ENCODE peak calls at places on chromosomes 3 and 15, in seven cellular contexts. D is HFFc6, V is fibroblast of pulmonary artery, P is uterus, C is Peyer's patch, E is nephron progenitor cell, U is psoas muscle. X is an unnamed sample.

GRCh38 chr3:10816019-10816862 is at the start of gene SLC6A11:
- DNase-seq in D (no peak), V (no peak), P (peak), C (no peak), E (peak), U (no peak), X (peak)

GRCh38 chr3:186931487-186932280 is 1.4 kb downstream of the ST6GAL1 start:
- DNase-seq in D (peak), V (peak), P (peak), C (no peak), E (peak), U (peak), X (peak)

GRCh38 chr15:84625125-84625524 is 24.3 kb downstream of the ZSCAN2 start:
- DNase-seq in D (no peak), V (no peak), P (no peak), C (no peak), E (no peak), U (no peak), X (no peak)

GRCh38 chr3:77835916-77836315 is 796.0 kb downstream of the ROBO2 start:
- DNase-seq in D (no peak), V (peak), P (no peak), C (no peak), E (no peak), U (no peak), X (no peak)

GRCh38 chr3:14472471-14473351 is 67.4 kb downstream of the GRIP2 start:
- DNase-seq in D (peak), V (peak), P (peak), C (no peak), E (no peak), U (no peak), X (no peak)

GRCh38 chr3:178152010-178152409 is 384.2 kb upstream of the KCNMB2 start:
- DNase-seq in D (no peak), V (no peak), P (no peak), C (no peak), E (no peak), U (no peak), X (no peak)

GRCh38 chr3:30131171-30131570 is 475.2 kb upstream of the TGFBR2 start:
- DNase-seq in D (no peak), V (no peak), P (no peak), C (no peak), E (no peak), U (no peak), X (no peak)

GRCh38 chr15:41933771-41934170 is 38.6 kb downstream of the EHD4 start:
- DNase-seq in D (peak), V (no peak), P (no peak), C (no peak), E (no peak), U (no peak), X (no peak)

GRCh38 chr15:52787123-52787503 is 3.0 kb downstream of the ONECUT1 start:
- DNase-seq in D (no peak), V (no peak), P (no peak), C (no peak), E (peak), U (no peak), X (no peak)

GRCh38 chr3:127731546-127731945 is 58.8 kb downstream of the ABTB1 start:
- DNase-seq in D (no peak), V (no peak), P (no peak), C (peak), E (no peak), U (no peak), X (no peak)

GRCh38 chr3:50090985-50091384 is 2.3 kb downstream of the RBM5 start:
- DNase-seq in D (no peak), V (no peak), P (no peak), C (no peak), E (no peak), U (no peak), X (no peak)

GRCh38 chr3:13019706-13020105 is 53.5 kb downstream of the IQSEC1 start:
- DNase-seq in D (no peak), V (no peak), P (no peak), C (peak), E (no peak), U (peak), X (no peak)

GRCh38 chr15:40040293-40040635 is 1.3 kb upstream of the SRP14 start:
- DNase-seq in D (no peak), V (no peak), P (no peak), C (no peak), E (no peak), U (no peak), X (no peak)

GRCh38 chr15:62941719-62942118 is 100.8 kb upstream of the TPM1 start:
- DNase-seq in D (peak), V (no peak), P (no peak), C (no peak), E (no peak), U (no peak), X (no peak)

GRCh38 chr3:180610981-180611380 is 9.0 kb downstream of the TTC14 start:
- DNase-seq in D (no peak), V (no peak), P (no peak), C (no peak), E (no peak), U (no peak), X (no peak)

GRCh38 chr3:128788268-128788869 is 62.4 kb downstream of the RAB7A start:
- DNase-seq in D (no peak), V (no peak), P (no peak), C (no peak), E (no peak), U (no peak), X (no peak)

GRCh38 chr3:139447486-139447885 is 28.8 kb downstream of the RBP2 start:
- DNase-seq in D (no peak), V (no peak), P (no peak), C (no peak), E (no peak), U (no peak), X (no peak)

GRCh38 chr15:79985571-79985970 is 14.6 kb upstream of the BCL2A1 start:
- DNase-seq in D (no peak), V (no peak), P (no peak), C (no peak), E (no peak), U (no peak), X (no peak)

GRCh38 chr3:63918321-63918720 is 6.1 kb upstream of the SCAANT1 start:
- DNase-seq in D (peak), V (peak), P (no peak), C (no peak), E (no peak), U (no peak), X (no peak)

GRCh38 chr3:142152349-142152748 is 3.0 kb upstream of the TFDP2 start:
- DNase-seq in D (no peak), V (no peak), P (no peak), C (no peak), E (peak), U (no peak), X (peak)

GRCh38 chr3:184085389-184085852 is 11.4 kb upstream of the HTR3E start:
- DNase-seq in D (peak), V (peak), P (no peak), C (no peak), E (no peak), U (no peak), X (no peak)

GRCh38 chr15:47736123-47736786 is 18.9 kb downstream of the SEMA6D start:
- DNase-seq in D (no peak), V (peak), P (no peak), C (no peak), E (no peak), U (no peak), X (no peak)

GRCh38 chr15:30008156-30008555 is 74.6 kb upstream of the GOLGA8J start:
- DNase-seq in D (no peak), V (no peak), P (no peak), C (no peak), E (no peak), U (no peak), X (no peak)

GRCh38 chr15:85479071-85479647 is 98.8 kb downstream of the AKAP13 start:
- DNase-seq in D (peak), V (peak), P (no peak), C (no peak), E (no peak), U (no peak), X (no peak)

GRCh38 chr15:60616628-60617027 is 137.7 kb upstream of the ICE2 start:
- DNase-seq in D (no peak), V (no peak), P (no peak), C (no peak), E (no peak), U (no peak), X (no peak)

GRCh38 chr15:60614028-60614427 is 135.1 kb upstream of the ICE2 start:
- DNase-seq in D (no peak), V (no peak), P (no peak), C (no peak), E (no peak), U (no peak), X (no peak)

GRCh38 chr15:60616147-60616546 is 137.2 kb upstream of the ICE2 start:
- DNase-seq in D (no peak), V (no peak), P (no peak), C (no peak), E (no peak), U (no peak), X (no peak)

GRCh38 chr15:60612400-60613048 is 133.6 kb upstream of the ICE2 start:
- DNase-seq in D (no peak), V (no peak), P (no peak), C (no peak), E (no peak), U (no peak), X (no peak)

DNA sequence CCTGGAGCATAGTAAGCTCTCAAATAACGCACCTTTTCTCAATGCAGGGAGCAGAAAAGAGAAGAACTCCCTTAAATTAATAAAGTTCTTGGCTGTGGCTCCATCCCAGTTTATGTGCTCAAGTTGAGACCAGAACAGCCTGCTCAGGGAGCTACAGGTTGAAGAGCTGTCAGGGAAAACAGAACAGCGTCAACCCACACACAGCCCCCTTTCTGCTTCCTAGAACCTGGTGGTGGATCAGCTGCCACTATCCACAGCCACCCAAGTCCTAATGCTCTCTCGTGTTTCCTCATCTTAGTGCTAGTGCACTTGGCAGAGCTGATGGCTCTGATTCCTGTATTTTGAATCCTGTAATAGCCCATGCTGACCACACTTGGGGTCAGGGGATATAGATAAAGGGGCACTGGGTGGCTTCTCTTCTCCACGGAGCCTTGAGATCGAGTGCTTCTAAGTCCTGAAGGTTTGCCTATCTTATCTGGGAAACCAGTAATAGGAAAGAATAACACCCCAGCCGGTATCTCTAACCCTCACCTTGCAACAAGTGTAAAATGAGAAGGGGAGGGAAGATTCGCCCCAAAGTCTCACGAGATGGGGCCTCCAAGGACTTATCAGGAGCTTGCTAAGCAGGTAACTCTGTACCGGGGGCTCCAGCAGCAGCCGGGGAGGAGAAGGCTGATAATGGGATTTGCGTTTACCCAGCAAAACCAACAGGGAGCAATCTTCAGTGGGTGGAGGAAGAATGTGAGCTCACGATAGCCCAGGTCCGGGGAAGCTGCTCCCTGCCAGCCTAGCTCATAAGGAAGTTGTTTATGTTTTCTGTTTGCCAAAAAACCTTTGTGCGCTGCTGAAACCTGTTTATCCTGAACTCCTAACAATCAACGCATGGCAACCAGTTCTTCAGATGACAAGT is 136.2 kb upstream of the ICE2 start:
- DNase-seq in D (no peak), V (no peak), P (no peak), C (no peak), E (no peak), U (no peak), X (peak)
- TF ChIP-seq CTCF in D (no peak), V (no peak), P (no peak), C (no peak), E (no peak), U (no peak), X (no peak)

GRCh38 chr3:173584834-173585831 is 187.6 kb downstream of the NLGN1 start:
- DNase-seq in D (peak), V (peak), P (no peak), C (peak), E (peak), U (peak), X (peak)

GRCh38 chr3:173583496-173583895 is 186.0 kb downstream of the NLGN1 start:
- DNase-seq in D (no peak), V (no peak), P (no peak), C (no peak), E (no peak), U (no peak), X (no peak)

GRCh38 chr3:173587055-173587454 is 189.5 kb downstream of the NLGN1 start:
- DNase-seq in D (no peak), V (no peak), P (no peak), C (no peak), E (no peak), U (no peak), X (no peak)

GRCh38 chr3:173586176-173586575 is 188.6 kb downstream of the NLGN1 start:
- DNase-seq in D (peak), V (no peak), P (no peak), C (no peak), E (no peak), U (no peak), X (no peak)

DNA sequence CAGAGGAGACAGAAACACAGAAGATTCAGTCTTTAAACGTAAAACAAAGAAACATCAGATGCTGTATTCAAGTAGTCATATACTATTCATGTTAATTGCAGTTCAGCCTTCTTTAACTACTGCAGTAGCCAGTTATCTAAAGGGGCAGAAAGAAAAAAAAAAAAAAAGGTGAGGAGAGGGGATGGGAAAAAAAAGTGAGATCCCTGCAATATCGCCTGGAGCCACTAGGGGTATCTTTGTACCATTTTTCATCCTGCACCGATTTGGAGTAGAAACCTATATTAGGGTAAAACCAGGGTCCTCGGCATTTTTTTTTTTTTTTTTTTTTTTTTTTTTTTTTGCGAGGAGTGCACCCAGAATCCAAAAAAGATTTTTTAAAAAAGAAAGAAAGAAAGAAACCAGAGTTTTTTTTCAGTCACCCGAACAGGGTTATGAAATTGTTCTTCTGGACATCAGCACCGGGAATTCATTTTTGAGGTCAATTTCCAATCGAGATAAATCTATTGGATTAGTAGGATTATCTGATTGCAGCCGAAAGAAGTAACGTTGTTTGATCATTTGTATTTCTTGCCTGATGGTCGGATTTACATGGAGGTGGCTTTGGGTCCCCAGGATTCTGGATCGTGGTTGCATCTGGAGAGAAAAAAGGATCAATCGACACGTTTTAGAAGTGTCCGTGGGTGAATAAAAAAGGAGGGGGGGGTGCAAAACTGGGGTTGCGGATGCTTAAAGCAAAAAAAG is 186.7 kb downstream of the NLGN1 start:
- DNase-seq in D (peak), V (peak), P (no peak), C (no peak), E (peak), U (no peak), X (peak)
- TF ChIP-seq CTCF in D (peak), V (peak), P (peak), C (no peak), E (peak), U (peak), X (peak)

DNA sequence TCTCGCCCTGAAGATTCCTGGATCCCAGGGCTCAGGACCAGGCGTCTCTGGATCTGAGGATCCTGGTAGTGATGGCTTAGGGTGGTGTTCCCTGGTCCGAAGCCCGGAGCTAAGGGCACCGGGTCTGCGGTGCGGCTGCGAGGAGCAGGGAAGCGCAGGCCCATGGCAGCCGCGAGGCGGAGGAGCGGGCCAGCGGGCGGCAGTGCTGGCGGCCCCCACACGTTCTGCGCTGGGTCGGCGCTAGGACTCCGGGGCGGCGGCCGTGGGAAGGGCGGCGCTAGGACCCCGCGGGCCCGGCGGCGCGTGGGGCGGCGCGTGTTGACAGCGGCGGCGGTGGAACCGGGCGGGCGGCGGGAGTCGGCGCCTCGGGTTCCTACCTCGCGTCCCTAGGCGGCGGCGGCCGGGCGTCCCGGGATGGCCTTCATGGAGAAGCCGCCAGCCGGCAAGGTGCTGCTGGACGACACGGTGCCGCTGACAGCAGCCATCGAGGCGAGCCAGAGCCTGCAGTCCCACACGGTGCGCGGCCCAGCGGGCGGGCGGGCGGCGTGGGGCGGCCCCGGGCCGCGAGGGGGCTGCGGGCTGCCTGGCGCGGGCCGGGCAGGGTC is at the start of gene PXK:
- DNase-seq in D (peak), V (peak), P (peak), C (peak), E (peak), U (peak), X (peak)
- TF ChIP-seq CTCF in D (peak), V (no peak), P (peak), C (peak), E (no peak), U (no peak), X (no peak)

GRCh38 chr3:45592830-45593707 is 1.5 kb upstream of the LIMD1 start:
- DNase-seq in D (peak), V (peak), P (peak), C (peak), E (peak), U (peak), X (peak)

GRCh38 chr3:45595364-45596154 is 1.0 kb downstream of the LIMD1 start:
- DNase-seq in D (no peak), V (no peak), P (no peak), C (peak), E (no peak), U (peak), X (no peak)

GRCh38 chr3:45596290-45596791 is 1.8 kb downstream of the LIMD1 start:
- DNase-seq in D (no peak), V (no peak), P (no peak), C (no peak), E (no peak), U (no peak), X (no peak)

GRCh38 chr3:45592405-45592804 is 2.1 kb upstream of the LIMD1 start:
- DNase-seq in D (no peak), V (no peak), P (no peak), C (no peak), E (no peak), U (no peak), X (no peak)

DNA sequence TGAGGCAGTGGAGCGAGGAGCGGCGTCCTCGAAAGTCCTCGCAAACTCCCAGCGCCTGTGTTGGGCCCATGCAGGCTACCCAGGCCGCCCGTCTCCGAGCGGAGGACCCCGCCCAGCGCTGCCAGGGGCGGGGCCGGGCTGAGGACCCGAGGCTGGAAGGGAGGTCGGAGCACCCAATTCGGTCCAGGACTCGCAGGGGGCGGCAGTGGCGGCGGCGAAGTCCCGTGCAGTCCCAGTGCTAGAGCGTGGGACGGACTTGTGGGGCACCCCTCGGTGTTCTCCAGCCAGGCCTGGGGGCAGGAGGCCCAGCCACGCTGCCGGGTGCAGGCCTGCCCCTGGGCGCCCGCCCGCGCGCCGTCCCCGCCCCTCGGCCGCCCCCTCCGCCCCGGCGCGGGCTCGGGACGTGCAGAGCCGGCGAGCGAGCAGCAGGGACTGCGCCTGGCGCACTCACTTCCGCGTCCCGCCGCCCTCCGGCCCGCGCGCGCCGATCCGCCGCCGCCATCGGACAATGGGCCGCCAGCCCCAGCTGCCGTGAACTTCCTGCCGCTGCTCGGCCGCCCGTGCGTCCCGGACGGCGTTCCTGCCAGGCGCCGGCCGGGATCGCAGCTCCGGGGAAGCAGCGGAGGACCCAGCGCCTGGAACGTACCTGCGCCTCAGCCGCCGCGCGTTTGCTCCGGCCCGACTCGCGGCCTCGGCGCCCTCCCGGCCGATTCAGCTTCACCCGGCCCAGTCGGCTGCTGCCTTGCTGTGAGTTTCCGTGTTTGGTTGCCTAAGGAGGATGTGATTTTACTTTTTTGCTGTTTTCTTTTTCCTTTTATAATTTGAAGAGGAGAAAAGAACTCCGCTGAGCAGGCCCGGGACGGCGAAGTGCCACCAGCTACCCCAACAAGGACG is 596 bp upstream of the LIMD1 start:
- DNase-seq in D (peak), V (peak), P (peak), C (peak), E (peak), U (peak), X (peak)
- TF ChIP-seq CTCF in D (no peak), V (no peak), P (no peak), C (peak), E (no peak), U (no peak), X (no peak)

GRCh38 chr3:110493752-110494151 is 577.9 kb upstream of the NECTIN3 start:
- DNase-seq in D (no peak), V (no peak), P (no peak), C (no peak), E (no peak), U (no peak), X (no peak)

GRCh38 chr3:110494728-110495127 is 576.9 kb upstream of the NECTIN3 start:
- DNase-seq in D (no peak), V (no peak), P (no peak), C (no peak), E (no peak), U (no peak), X (no peak)

GRCh38 chr3:110491413-110491812 is 580.2 kb upstream of the NECTIN3 start:
- DNase-seq in D (no peak), V (no peak), P (no peak), C (no peak), E (no peak), U (no peak), X (no peak)

GRCh38 chr3:110495201-110495927 is 576.3 kb upstream of the NECTIN3 start:
- DNase-seq in D (no peak), V (no peak), P (no peak), C (no peak), E (no peak), U (no peak), X (no peak)
- TF ChIP-seq CTCF in D (no peak), V (no peak), P (no peak), C (no peak), E (no peak), U (no peak), X (no peak)

X was measured in endothelial cell.